ENCODE peak calls at places on chromosomes 13 and 19, in five cellular contexts. P, U, D, L and C are unnamed samples.

GRCh38 chr19:10580979-10581631 is 6.0 kb downstream of the AP1M2 start:
- DNase-seq in D (peak), L (peak), P (peak), U (peak), C (peak)

GRCh38 chr13:50015263-50015662 is at the start of gene KCNRG:
- DNase-seq in L (no peak), D (no peak), P (no peak), U (no peak), C (no peak)

GRCh38 chr13:22740264-22740663 is 440.5 kb upstream of the SGCG start:
- DNase-seq in P (peak), D (no peak), L (no peak), U (no peak), C (no peak)

GRCh38 chr19:31054430-31054829 is 294.8 kb downstream of the TSHZ3 start:
- DNase-seq in U (no peak), P (peak), D (peak), L (no peak), C (peak)

GRCh38 chr19:57648336-57649003 is 15.5 kb downstream of the ZNF211 start:
- DNase-seq in P (no peak), L (no peak), D (peak), U (no peak), C (no peak)

GRCh38 chr19:10624585-10624984 is 768 bp upstream of the SLC44A2 start:
- DNase-seq in L (no peak), U (no peak), P (no peak), D (no peak), C (no peak)

GRCh38 chr19:33298146-33298911 is 4.0 kb downstream of the CEBPA start:
- DNase-seq in P (no peak), D (peak), U (no peak), L (no peak), C (no peak)

GRCh38 chr13:76009491-76009890 is 373.4 kb downstream of the LMO7 start:
- DNase-seq in P (peak), L (no peak), U (no peak), D (no peak), C (no peak)

GRCh38 chr13:109383683-109384082 is 402.7 kb downstream of the IRS2 start:
- DNase-seq in U (no peak), D (no peak), L (no peak), P (no peak), C (no peak)

GRCh38 chr13:38900188-38900587 is 90.4 kb downstream of the STOML3 start:
- DNase-seq in L (no peak), U (no peak), D (peak), P (no peak), C (no peak)

GRCh38 chr13:39956036-39956435 is 300.6 kb downstream of the COG6 start:
- DNase-seq in L (no peak), U (no peak), D (no peak), P (no peak), C (no peak)
- TF ChIP-seq CHD2 in L (no peak), U (no peak), D (no peak), P (no peak), C (no peak)

GRCh38 chr13:93771782-93772181 is 545.2 kb downstream of the GPC6 start:
- DNase-seq in U (no peak), P (no peak), D (no peak), L (no peak), C (no peak)
- TF ChIP-seq CHD2 in U (no peak), P (no peak), D (no peak), L (no peak), C (no peak)

GRCh38 chr13:43200736-43201135 is 177.3 kb downstream of the DNAJC15 start:
- DNase-seq in D (no peak), P (no peak), U (no peak), L (no peak), C (no peak)

GRCh38 chr13:43206858-43207257 is 183.5 kb downstream of the DNAJC15 start:
- DNase-seq in D (no peak), P (no peak), L (no peak), U (no peak), C (no peak)

GRCh38 chr13:43203781-43204180 is 180.4 kb downstream of the DNAJC15 start:
- DNase-seq in U (no peak), P (no peak), D (no peak), L (no peak), C (no peak)

GRCh38 chr13:43204591-43204990 is 181.2 kb downstream of the DNAJC15 start:
- DNase-seq in L (no peak), P (no peak), D (no peak), U (no peak), C (no peak)

DNA sequence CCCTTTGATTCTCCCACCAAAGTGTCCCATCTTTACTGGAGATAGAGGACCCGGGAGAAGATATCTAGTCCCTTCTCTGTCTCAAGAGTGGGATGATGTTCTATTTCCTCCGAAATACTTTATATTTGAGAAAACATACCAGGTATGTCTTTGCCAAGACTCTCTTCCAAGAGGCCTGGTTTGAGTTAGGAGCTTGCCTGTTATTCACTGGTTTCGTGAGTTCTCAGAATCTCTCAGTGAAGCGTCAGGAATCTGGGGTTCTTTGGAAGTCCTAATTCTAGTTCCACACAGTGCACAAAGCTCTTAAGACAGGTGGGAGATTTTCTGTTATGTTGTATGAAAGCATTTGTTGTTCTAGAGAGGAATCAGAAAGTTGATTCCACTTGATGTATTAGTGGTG is 182.0 kb downstream of the DNAJC15 start:
- DNase-seq in U (no peak), D (no peak), P (no peak), L (no peak), C (no peak)
- TF ChIP-seq CHD2 in U (no peak), D (no peak), P (no peak), L (no peak), C (no peak)

DNA sequence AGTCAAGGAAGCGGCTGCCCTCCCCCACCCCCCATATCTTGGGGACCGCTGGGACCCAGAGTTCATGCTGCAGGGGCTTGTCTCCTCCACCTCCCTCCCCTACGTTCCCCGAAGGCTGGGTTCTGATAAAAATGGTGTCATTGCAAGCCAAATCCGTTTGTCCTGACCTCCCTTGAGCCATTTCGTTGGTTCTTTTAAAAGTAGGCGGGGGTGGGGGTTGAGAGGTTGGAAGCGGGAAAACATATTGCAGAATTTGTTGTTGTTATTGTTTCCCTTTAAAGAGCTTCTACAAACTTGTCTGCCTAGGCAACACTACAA is 710 bp downstream of the CLDN10 start:
- DNase-seq in P (no peak), D (no peak), U (no peak), L (no peak), C (no peak)
- TF ChIP-seq CHD2 in P (no peak), D (no peak), U (no peak), L (no peak), C (no peak)

GRCh38 chr13:44854264-44855060 is 134.8 kb downstream of the NUFIP1 start:
- DNase-seq in U (no peak), D (no peak), P (no peak), L (peak), C (no peak)
- TF ChIP-seq CHD2 in U (no peak), D (no peak), P (no peak), L (no peak), C (no peak)

GRCh38 chr19:29854033-29854432 is 42.2 kb downstream of the CCNE1 start:
- DNase-seq in U (no peak), P (no peak), L (no peak), D (no peak), C (no peak)

GRCh38 chr19:29858000-29858596 is 46.3 kb downstream of the CCNE1 start:
- DNase-seq in U (peak), P (peak), D (peak), L (no peak), C (no peak)

GRCh38 chr19:29855087-29855486 is 43.3 kb downstream of the CCNE1 start:
- DNase-seq in U (peak), P (no peak), D (no peak), L (no peak), C (peak)

GRCh38 chr19:29858621-29859020 is 46.8 kb downstream of the CCNE1 start:
- DNase-seq in U (no peak), L (no peak), P (no peak), D (no peak), C (no peak)

DNA sequence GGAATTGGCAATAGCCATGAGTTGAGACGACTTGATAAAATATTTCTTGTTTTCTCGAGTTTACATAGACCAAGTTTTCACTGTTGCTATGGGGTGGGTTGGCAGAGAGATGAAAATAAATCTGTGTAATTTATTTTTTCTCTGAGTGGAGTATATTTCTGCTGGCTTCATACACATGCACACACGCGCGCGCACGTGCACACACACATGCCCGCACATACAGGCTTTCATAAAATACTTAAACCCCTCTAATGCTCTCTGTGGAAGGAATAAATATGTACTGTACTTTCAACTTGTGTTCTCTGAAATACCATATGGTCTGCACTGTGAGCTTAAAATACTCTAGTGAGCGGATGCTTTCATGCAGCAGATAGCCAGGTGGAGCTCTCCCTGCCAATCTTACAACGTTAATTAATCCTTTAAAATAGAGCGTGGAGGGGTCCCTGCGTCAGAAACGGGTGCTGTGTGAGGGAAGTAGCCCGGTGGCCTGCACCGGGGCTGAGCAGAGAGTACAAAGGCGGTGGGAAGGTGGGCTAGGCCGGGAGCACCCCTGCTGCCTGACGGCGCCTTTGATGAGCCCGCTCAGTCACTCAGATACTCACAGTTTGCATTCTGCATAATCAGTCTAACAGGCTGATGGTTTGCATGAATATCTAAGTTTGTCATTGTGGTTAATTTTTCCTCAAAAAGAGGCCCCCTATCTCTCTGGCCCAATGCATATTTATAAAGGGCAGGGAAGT is 44.1 kb downstream of the CCNE1 start:
- DNase-seq in P (no peak), L (no peak), D (no peak), U (no peak), C (no peak)
- TF ChIP-seq CHD2 in P (no peak), L (no peak), D (no peak), U (no peak), C (no peak)

DNA sequence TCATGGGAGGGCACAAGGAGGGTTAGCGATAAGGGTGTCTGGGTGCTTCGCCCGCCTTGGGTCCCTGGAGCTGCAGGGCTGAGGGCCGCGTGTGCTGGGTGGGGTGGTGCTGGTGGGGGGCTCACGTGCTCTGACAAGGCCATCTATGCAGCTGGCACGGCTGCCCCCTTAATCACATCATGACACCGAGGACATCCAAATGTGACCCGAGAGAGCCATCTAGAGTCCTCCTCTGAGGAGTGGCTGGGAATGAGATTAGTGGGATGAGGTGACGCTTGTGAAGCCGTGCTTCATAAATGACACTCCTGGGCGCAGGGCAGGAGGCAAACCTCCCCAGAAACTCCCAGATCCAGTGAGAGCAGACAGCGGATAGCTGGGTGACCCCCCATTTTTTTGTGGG is 6.5 kb downstream of the FZR1 start:
- DNase-seq in P (no peak), D (no peak), U (no peak), L (no peak), C (no peak)
- TF ChIP-seq CHD2 in P (no peak), D (no peak), U (no peak), L (no peak), C (no peak)